ENCODE peak calls at places on chromosomes 13 and 19, in nine cellular contexts. X, D, K, H, T, G, U, R and B are unnamed samples.

GRCh38 chr13:71303144-71303543 is 563.9 kb downstream of the DACH1 start:
- DNase-seq in X (no peak), D (no peak), K (no peak), H (no peak), T (no peak), G (no peak), U (no peak), R (no peak), B (no peak)

GRCh38 chr19:3014135-3014534 is 14.9 kb downstream of the TLE2 start:
- DNase-seq in X (no peak), D (no peak), K (no peak), H (no peak), T (no peak), G (no peak), U (no peak), R (no peak), B (no peak)

GRCh38 chr13:50574731-50575130 is 268.8 kb downstream of the DLEU7 start:
- DNase-seq in X (no peak), D (no peak), K (peak; percentile 4), H (no peak), T (no peak), G (no peak), U (no peak), R (no peak), B (no peak)

GRCh38 chr13:20069956-20070355 is 90.9 kb downstream of the GJA3 start:
- DNase-seq in X (no peak), D (no peak), K (no peak), H (no peak), T (no peak), G (no peak), U (no peak), R (no peak), B (no peak)

GRCh38 chr13:41505209-41505835 is 48.0 kb downstream of the RGCC start:
- DNase-seq in X (no peak), D (no peak), K (peak; percentile 62), H (no peak), T (no peak), G (no peak), U (no peak), R (no peak), B (no peak)

GRCh38 chr13:113845055-113845454 is 18.8 kb downstream of the GAS6 start:
- DNase-seq in X (no peak), D (no peak), K (no peak), H (no peak), T (no peak), G (peak; percentile 63), U (no peak), R (no peak), B (no peak)

GRCh38 chr19:12720851-12721655 is 2.7 kb downstream of the TNPO2 start:
- DNase-seq in X (peak; percentile 56), D (no peak), K (no peak), H (no peak), T (no peak), G (no peak), U (peak; percentile 38), R (no peak), B (no peak)

GRCh38 chr13:32838985-32839384 is 177.2 kb upstream of the KL start:
- DNase-seq in X (peak; percentile 40), D (peak; percentile 85), K (peak; percentile 12), H (no peak), T (no peak), G (no peak), U (peak; percentile 20), R (no peak), B (peak; percentile 64)

GRCh38 chr13:83780201-83780600 is 102.1 kb downstream of the SLITRK1 start:
- DNase-seq in X (no peak), D (peak; percentile 12), K (no peak), H (peak; percentile 37), T (no peak), G (no peak), U (no peak), R (peak; percentile 56), B (no peak)

GRCh38 chr13:63344711-63345110 is 1929.1 kb upstream of the PCDH20 start:
- DNase-seq in X (no peak), D (no peak), K (no peak), H (no peak), T (no peak), G (no peak), U (no peak), R (no peak), B (no peak)

GRCh38 chr19:2338055-2338615 is 9.7 kb downstream of the SPPL2B start:
- DNase-seq in X (no peak), D (no peak), K (no peak), H (no peak), T (no peak), G (no peak), U (no peak), R (no peak), B (no peak)

GRCh38 chr19:38709671-38710415 is 34.4 kb downstream of the CAPN12 start:
- DNase-seq in X (no peak), D (no peak), K (no peak), H (no peak), T (no peak), G (no peak), U (no peak), R (no peak), B (no peak)

GRCh38 chr19:23758187-23759074 is at the start of gene ZNF681:
- DNase-seq in X (peak; percentile 57), D (peak; percentile 85), K (peak; percentile 97), H (peak; percentile 7), T (peak; percentile 18), G (peak; percentile 95), U (peak; percentile 94), R (peak; percentile 92), B (peak; percentile 75)

GRCh38 chr19:4524808-4525562 is 6.7 kb upstream of the PLIN4 start:
- DNase-seq in X (peak; percentile 95), D (peak; percentile 62), K (no peak), H (peak; percentile 63), T (peak; percentile 31), G (peak; percentile 91), U (peak; percentile 84), R (peak; percentile 77), B (peak; percentile 85)

GRCh38 chr19:43759515-43759914 is 4.8 kb upstream of the SMG9 start:
- DNase-seq in X (no peak), D (peak; percentile 75), K (no peak), H (peak; percentile 29), T (peak; percentile 37), G (no peak), U (no peak), R (no peak), B (no peak)
- TF ChIP-seq CTCF in X (peak; percentile 17), D (peak; percentile 51), K (no peak), H (peak; percentile 27), T (peak; percentile 23), G (peak; percentile 77), U (no peak), R (peak; percentile 50), B (no peak)

DNA sequence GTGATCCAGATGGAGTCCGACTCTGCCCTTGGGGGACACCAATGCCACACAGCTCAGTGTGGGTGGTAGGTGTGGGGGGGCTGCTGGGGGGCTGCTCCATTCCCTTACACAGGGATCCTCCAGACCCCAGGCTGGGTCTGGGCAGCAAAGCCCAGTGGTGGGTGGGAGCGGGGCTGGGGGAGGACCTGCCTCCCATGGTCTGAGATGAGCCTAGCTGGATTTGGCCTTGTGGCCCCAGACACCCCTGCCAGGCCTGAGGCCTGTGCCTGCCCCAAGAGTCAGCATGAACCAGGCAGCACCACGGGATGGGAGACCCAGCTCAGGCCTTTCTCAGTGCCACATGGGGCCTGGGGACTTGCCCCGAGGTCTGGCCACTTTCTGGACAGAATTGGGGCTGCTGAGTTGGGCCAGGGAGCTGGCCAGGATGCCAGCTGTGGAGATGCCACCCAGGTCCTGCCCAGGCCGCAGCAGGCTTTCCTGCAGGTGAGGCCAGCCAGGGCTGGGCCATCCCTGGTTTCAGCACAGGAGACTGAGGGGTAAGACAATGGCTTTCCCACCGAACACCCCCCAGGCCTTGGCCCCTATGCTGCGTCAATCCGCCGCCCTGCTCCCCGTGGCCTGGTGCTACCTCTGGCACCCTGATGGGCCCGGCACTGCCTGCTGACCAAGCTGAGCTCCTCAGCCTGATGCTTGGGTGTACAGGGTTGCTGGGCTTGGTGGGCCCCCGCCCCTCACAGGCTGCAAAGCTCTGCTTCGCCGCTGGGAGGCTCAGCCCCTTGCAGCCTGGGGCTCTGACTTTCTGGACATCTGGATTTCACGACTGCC is 24.2 kb downstream of the CEBPG start:
- DNase-seq in X (no peak), D (no peak), K (no peak), H (no peak), T (no peak), G (peak; percentile 89), U (no peak), R (peak; percentile 68), B (no peak)
- TF ChIP-seq CTCF in X (peak; percentile 44), D (no peak), K (no peak), H (no peak), T (peak; percentile 53), G (peak; percentile 70), U (no peak), R (peak; percentile 66), B (no peak)

GRCh38 chr19:19026299-19026971 is 6.9 kb downstream of the SUGP2 start:
- DNase-seq in X (no peak), D (no peak), K (no peak), H (no peak), T (no peak), G (no peak), U (peak; percentile 13), R (no peak), B (no peak)
- TF ChIP-seq CTCF in X (no peak), D (peak; percentile 8), K (no peak), H (no peak), T (peak; percentile 27), G (peak; percentile 41), U (no peak), R (peak; percentile 24), B (no peak)

GRCh38 chr19:54620464-54620863 is 9.8 kb upstream of the LILRB1 start:
- DNase-seq in X (no peak), D (peak; percentile 40), K (peak; percentile 60), H (no peak), T (no peak), G (no peak), U (no peak), R (no peak), B (no peak)
- TF ChIP-seq CTCF in X (no peak), D (no peak), K (no peak), H (no peak), T (no peak), G (no peak), U (no peak), R (no peak), B (no peak)